ENCODE peak calls at places on chromosome 7, in five cellular contexts. W is HepG2, Z is SK-N-SH, B is GM12878, A is K562. T is an unnamed sample.
A peak's percentile ranks its signal among the peaks of the same experiment; 100 is the strongest.

GRCh38 chr7:10973942-10974716 is 457 bp downstream of the PHF14 start:
- DNase-seq in W (peak; percentile 12), Z (peak; percentile 83), A (peak; percentile 45), B (no peak), T (peak; percentile 44)

GRCh38 chr7:1410992-1411391 is 48.3 kb downstream of the MICALL2 start:
- DNase-seq in Z (peak; percentile 58), A (no peak), W (no peak), B (no peak), T (no peak)

GRCh38 chr7:42189535-42189934 is 47.5 kb downstream of the GLI3 start:
- DNase-seq in B (no peak), W (no peak), A (no peak), Z (no peak), T (peak; percentile 38)

GRCh38 chr7:90749774-90750173 is 153.7 kb downstream of the CDK14 start:
- DNase-seq in W (peak; percentile 31), B (no peak), Z (peak; percentile 52), A (no peak), T (peak; percentile 33)

GRCh38 chr7:27312820-27313219 is 70.2 kb downstream of the EVX1 start:
- DNase-seq in B (no peak), W (no peak), A (no peak), Z (no peak), T (no peak)

GRCh38 chr7:151382079-151382885 is 27.6 kb downstream of the WDR86 start:
- DNase-seq in Z (no peak), W (no peak), A (no peak), B (no peak), T (no peak)

GRCh38 chr7:90155206-90155605 is 937 bp downstream of the STEAP1 start:
- DNase-seq in W (no peak), Z (no peak), B (no peak), A (no peak), T (no peak)

GRCh38 chr7:112083776-112084175 is 122.4 kb downstream of the DOCK4 start:
- DNase-seq in B (no peak), W (no peak), A (no peak), Z (no peak), T (no peak)

GRCh38 chr7:158621042-158621441 is 33.4 kb upstream of the PTPRN2 start:
- DNase-seq in Z (no peak), A (no peak), W (no peak), B (no peak), T (no peak)
- TF ChIP-seq MXI1 in Z (no peak), A (no peak), W (no peak), B (no peak), T (no peak)

GRCh38 chr7:134587736-134588135 is 38.8 kb downstream of the AKR1B15 start:
- DNase-seq in W (no peak), A (no peak), B (no peak), Z (no peak), T (no peak)
- TF ChIP-seq USF2 in W (no peak), A (no peak), B (no peak), Z (no peak), T (no peak)

DNA sequence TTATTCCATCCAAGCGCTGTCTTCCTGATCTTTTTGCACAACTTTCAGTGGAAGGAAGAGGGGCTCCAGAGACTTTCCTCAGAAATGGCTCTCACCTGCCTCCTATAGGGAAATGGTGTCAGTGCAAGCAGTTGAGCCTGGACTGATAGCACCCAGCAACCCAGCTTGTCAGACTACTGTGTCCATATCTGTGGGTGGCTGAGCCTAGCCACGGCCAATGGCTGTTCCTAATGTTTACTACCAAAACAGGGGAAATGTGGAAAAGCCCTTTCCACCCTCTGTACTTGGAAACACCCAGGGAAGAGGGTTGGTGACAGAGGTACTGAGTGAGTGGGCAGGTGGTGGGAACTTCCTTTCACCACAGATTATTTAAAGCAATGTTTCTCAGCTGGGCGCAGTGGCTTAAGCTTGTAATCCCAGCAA is 4.3 kb upstream of the YKT6 start:
- DNase-seq in A (peak; percentile 80), W (peak; percentile 21), B (no peak), Z (peak; percentile 81), T (peak; percentile 54)
- H3K9ac ChIP-seq in A (no peak overlapping the region), W (no peak overlapping the region), B (no peak overlapping the region), Z (no peak overlapping the region), T (no peak overlapping the region)

GRCh38 chr7:68691261-68692216 is 906.7 kb upstream of the AUTS2 start:
- DNase-seq in A (no peak), B (no peak), Z (no peak), W (no peak), T (peak; percentile 90)
- TF ChIP-seq MXI1 in A (no peak), B (no peak), Z (no peak), W (no peak), T (no peak)

DNA sequence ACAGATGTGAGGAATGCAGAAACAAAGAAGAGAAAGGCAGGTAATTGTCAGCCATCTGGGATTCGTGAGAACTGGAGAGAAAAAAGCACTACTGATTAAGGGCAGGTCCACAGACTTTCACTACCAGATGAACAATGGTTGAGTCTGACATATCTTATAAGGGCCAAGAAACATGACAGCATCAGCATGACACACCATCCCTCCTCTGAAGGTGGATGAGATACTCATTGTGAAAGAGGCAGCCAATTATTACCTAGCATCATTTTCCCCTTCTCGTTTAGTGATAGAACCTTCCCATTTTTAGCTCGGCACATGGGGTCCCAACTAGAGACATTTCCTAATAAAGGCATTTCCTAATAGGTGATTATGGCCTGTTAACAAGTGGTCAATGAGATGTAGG is 19.2 kb upstream of the MET start:
- DNase-seq in W (no peak), Z (no peak), B (no peak), A (no peak), T (peak; percentile 44)
- TF ChIP-seq USF2 in W (no peak), Z (no peak), B (no peak), A (no peak), T (no peak)

GRCh38 chr7:45574521-45575500 is 643 bp downstream of the ADCY1 start:
- DNase-seq in A (peak; percentile 55), Z (peak; percentile 92), B (no peak), W (peak; percentile 35), T (peak; percentile 49)
- H3K9ac ChIP-seq in A (no peak overlapping the region), Z (no peak overlapping the region), B (no peak overlapping the region), W (peak overlapping the region; percentile 34), T (no peak overlapping the region)

DNA sequence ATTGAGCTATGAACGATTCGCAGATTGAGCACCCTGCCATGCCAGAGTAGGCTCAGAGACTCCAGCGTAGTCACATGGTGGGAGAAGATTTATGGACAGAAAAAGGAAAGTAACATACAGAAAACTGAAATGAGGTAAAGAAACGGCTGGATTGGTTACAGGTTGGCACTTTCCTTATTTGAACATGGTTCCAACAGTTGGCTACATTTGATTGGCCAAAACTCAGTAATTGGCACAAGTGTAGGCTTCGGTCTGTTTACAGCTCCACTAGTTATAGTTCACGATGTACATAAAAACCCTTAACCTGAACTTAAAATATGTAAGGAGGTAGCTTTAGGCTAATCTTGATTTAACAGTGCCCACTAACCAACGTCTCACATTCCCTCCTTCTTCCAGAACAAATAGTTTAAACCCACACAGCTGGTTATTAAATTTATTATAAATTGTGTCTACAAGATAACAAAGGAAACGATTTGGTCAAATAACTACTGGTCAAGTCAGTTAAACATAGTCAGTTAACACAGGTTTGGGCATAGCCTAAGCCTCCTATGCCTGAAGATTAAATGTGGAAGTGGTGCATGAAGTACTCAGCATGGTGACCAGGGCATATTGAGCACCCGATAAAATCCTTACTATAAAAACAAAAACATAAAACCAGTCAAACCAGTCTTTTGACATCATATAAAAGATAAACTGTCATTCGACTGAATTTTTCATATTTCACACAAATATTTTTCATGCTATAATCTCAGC is 17.9 kb upstream of the MTERF1 start:
- DNase-seq in A (no peak), Z (no peak), B (no peak), W (no peak), T (no peak)
- TF ChIP-seq MXI1 in A (no peak), Z (no peak), B (no peak), W (no peak), T (no peak)

GRCh38 chr7:2638224-2638991 is 6.6 kb downstream of the TTYH3 start:
- DNase-seq in B (no peak), W (peak; percentile 76), A (no peak), Z (peak; percentile 90), T (peak; percentile 71)

GRCh38 chr7:2637505-2638223 is 5.9 kb downstream of the TTYH3 start:
- DNase-seq in B (peak; percentile 30), A (no peak), W (peak; percentile 40), Z (peak; percentile 62), T (no peak)

GRCh38 chr7:2635810-2636701 is 4.3 kb downstream of the TTYH3 start:
- DNase-seq in A (no peak), W (peak; percentile 78), B (no peak), Z (no peak), T (no peak)

GRCh38 chr7:2635148-2635668 is 3.4 kb downstream of the TTYH3 start:
- DNase-seq in A (no peak), B (no peak), Z (no peak), W (no peak), T (no peak)

GRCh38 chr7:2637066-2637471 is 5.3 kb downstream of the TTYH3 start:
- DNase-seq in Z (no peak), W (no peak), A (no peak), B (no peak), T (no peak)
- TF ChIP-seq USF2 in Z (no peak), W (no peak), A (no peak), B (no peak), T (no peak)

GRCh38 chr7:31228957-31229356 is 111.6 kb downstream of the NEUROD6 start:
- DNase-seq in A (no peak), Z (no peak), W (no peak), B (no peak), T (no peak)
- H3K9ac ChIP-seq in A (no peak overlapping the region), Z (no peak overlapping the region), W (no peak overlapping the region), B (no peak overlapping the region), T (no peak overlapping the region)